ENCODE peak calls at places on chromosomes 13 and 19, in six cellular contexts. M, L, X, W, F and Y are unnamed samples.

GRCh38 chr13:67557642-67558241 is 327.6 kb upstream of the PCDH9 start:
- DNase-seq in F (no peak), L (no peak), W (no peak), X (no peak), M (no peak), Y (no peak)

GRCh38 chr13:51107996-51108395 is 3.1 kb downstream of the C13orf42 start:
- DNase-seq in M (no peak), W (no peak), X (no peak), L (no peak), F (no peak), Y (no peak)

GRCh38 chr13:51435002-51435578 is 17.7 kb downstream of the INTS6 start:
- DNase-seq in W (peak), L (no peak), M (peak), F (no peak), X (no peak), Y (no peak)

GRCh38 chr13:74771964-74772363 is 637.8 kb upstream of the KLF12 start:
- DNase-seq in M (peak), F (no peak), W (peak), X (no peak), L (no peak), Y (no peak)

GRCh38 chr13:32495429-32495828 is 43.2 kb downstream of the N4BP2L2 start:
- DNase-seq in W (no peak), F (no peak), L (no peak), M (no peak), X (no peak), Y (no peak)

GRCh38 chr19:27674701-27675100 is 1538.2 kb downstream of the UQCRFS1 start:
- DNase-seq in W (no peak), L (no peak), F (no peak), M (no peak), X (no peak), Y (no peak)

GRCh38 chr19:18869781-18870530 is 26.0 kb downstream of the CERS1 start:
- DNase-seq in X (no peak), F (no peak), M (no peak), L (no peak), W (no peak), Y (no peak)

GRCh38 chr13:79805317-79805716 is 324.4 kb downstream of the NDFIP2 start:
- DNase-seq in L (no peak), W (no peak), F (no peak), X (no peak), M (no peak), Y (no peak)

GRCh38 chr19:54188224-54188871 is 1.0 kb downstream of the MBOAT7 start:
- DNase-seq in F (no peak), M (peak), L (no peak), X (no peak), W (peak), Y (no peak)

GRCh38 chr19:58007285-58007684 is 4.7 kb upstream of the ZNF606 start:
- DNase-seq in F (no peak), X (no peak), M (no peak), L (no peak), W (no peak), Y (no peak)

GRCh38 chr19:8529369-8530006 is 15.5 kb upstream of the ZNF414 start:
- DNase-seq in M (no peak), L (no peak), X (no peak), F (no peak), W (no peak), Y (no peak)

GRCh38 chr13:47213057-47213456 is 316.2 kb upstream of the HTR2A start:
- DNase-seq in W (no peak), F (no peak), X (no peak), M (no peak), L (no peak), Y (no peak)

GRCh38 chr13:98221234-98221633 is 44.2 kb upstream of the RNF113B start:
- DNase-seq in W (no peak), X (no peak), F (no peak), M (peak), L (no peak), Y (no peak)

GRCh38 chr19:4517451-4518057 is 732 bp downstream of the PLIN4 start:
- DNase-seq in F (no peak), L (no peak), X (no peak), M (no peak), W (no peak), Y (no peak)
- TF ChIP-seq CTCF in F (no peak), L (no peak), X (no peak), M (no peak), W (no peak), Y (no peak)

GRCh38 chr19:2231621-2232221 is 4.4 kb downstream of the PLEKHJ1 start:
- DNase-seq in W (no peak), M (no peak), L (no peak), X (no peak), F (peak), Y (peak)
- TF ChIP-seq CTCF in W (peak), M (no peak), L (no peak), X (no peak), F (no peak), Y (peak)

GRCh38 chr19:50500060-50500752 is 10.8 kb downstream of the JOSD2 start:
- DNase-seq in W (no peak), X (no peak), F (peak), L (peak), M (no peak), Y (no peak)
- TF ChIP-seq CTCF in W (peak), X (no peak), F (no peak), L (no peak), M (no peak), Y (peak)

GRCh38 chr13:27023385-27023784 is 148.2 kb downstream of the USP12 start:
- DNase-seq in F (no peak), M (no peak), W (no peak), L (no peak), X (no peak), Y (no peak)
- TF ChIP-seq CTCF in F (no peak), M (no peak), W (no peak), L (no peak), X (no peak), Y (no peak)

GRCh38 chr13:28199089-28199488 is 60.7 kb downstream of the PAN3 start:
- DNase-seq in X (no peak), M (no peak), W (no peak), L (no peak), F (no peak), Y (no peak)
- TF ChIP-seq CTCF in X (no peak), M (peak), W (no peak), L (no peak), F (peak), Y (peak)

DNA sequence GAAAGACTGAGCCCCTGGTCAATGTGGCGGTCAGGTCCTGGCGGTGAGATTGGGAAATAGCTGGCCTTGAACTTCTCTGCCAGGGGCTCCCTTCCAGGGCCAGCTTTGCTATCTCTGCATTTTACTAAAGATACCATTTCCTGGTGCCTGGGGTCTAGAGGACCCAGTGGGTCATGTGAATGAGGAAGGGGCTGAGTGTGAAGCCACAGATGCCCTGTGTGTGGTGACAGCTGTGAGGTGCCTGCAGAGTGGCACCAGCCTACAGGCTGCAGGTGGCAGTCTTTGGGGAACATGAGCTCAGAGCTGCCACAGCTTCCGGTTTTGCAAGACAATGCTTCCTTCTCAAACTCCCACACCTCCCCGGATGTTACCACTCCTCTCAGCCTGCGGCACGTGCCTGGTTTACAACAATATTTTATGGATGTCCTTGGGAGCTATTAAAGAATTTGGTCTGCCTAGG is 5.2 kb upstream of the MLNR start:
- DNase-seq in X (peak), M (peak), L (peak), W (peak), F (no peak), Y (no peak)
- TF ChIP-seq CTCF in X (no peak), M (no peak), L (peak), W (peak), F (no peak), Y (no peak)

GRCh38 chr19:36489139-36489919 is at the start of gene ZNF566:
- DNase-seq in F (peak), L (peak), X (peak), M (peak), W (peak), Y (peak)
- TF ChIP-seq CTCF in F (no peak), L (no peak), X (no peak), M (no peak), W (no peak), Y (no peak)

GRCh38 chr19:49224856-49225255 is 67.3 kb downstream of the TRPM4 start:
- DNase-seq in M (peak), W (peak), F (peak), X (no peak), L (no peak), Y (no peak)
- TF ChIP-seq CTCF in M (peak), W (peak), F (no peak), X (no peak), L (peak), Y (peak)